ENCODE peak calls at places on chromosomes 6 and 20, in five cellular contexts. K, U, Q, W and G are unnamed samples.

GRCh38 chr6:132188865-132189264 is 212.4 kb downstream of the MOXD1 start:
- DNase-seq in K (peak), Q (no peak), U (no peak), W (no peak), G (no peak)

GRCh38 chr6:153058291-153058690 is 55.8 kb upstream of the MTRF1L start:
- DNase-seq in U (no peak), W (no peak), K (peak), Q (peak), G (no peak)

GRCh38 chr20:45912344-45912682 is 358 bp upstream of the PLTP start:
- DNase-seq in Q (no peak), W (no peak), U (no peak), K (no peak), G (no peak)

GRCh38 chr6:117167520-117168271 is 97.7 kb upstream of the VGLL2 start:
- DNase-seq in K (peak), W (no peak), U (no peak), Q (no peak), G (no peak)

GRCh38 chr6:90611543-90611864 is 24.6 kb upstream of the MAP3K7 start:
- DNase-seq in W (no peak), K (no peak), U (no peak), Q (no peak), G (no peak)

GRCh38 chr6:44034391-44034861 is 92.8 kb downstream of the MRPL14 start:
- DNase-seq in K (no peak), U (no peak), W (peak), Q (no peak), G (no peak)

GRCh38 chr20:48824830-48825550 is 2.8 kb downstream of the PREX1 start:
- DNase-seq in Q (no peak), W (no peak), K (no peak), U (no peak), G (no peak)

GRCh38 chr6:33080127-33081089 is 4.6 kb downstream of the HLA-DPB1 start:
- DNase-seq in Q (no peak), W (no peak), U (no peak), K (peak), G (no peak)

GRCh38 chr20:47689726-47690125 is 95.6 kb downstream of the SULF2 start:
- DNase-seq in K (no peak), U (no peak), W (no peak), Q (no peak), G (no peak)

GRCh38 chr20:63957004-63957689 is 931 bp upstream of the UCKL1 start:
- DNase-seq in Q (peak), W (no peak), U (peak), K (peak), G (no peak)

GRCh38 chr6:142569676-142570075 is 267.9 kb downstream of the ADGRG6 start:
- DNase-seq in Q (no peak), U (no peak), K (no peak), W (no peak), G (no peak)

GRCh38 chr6:42140051-42140450 is 2.4 kb downstream of the C6orf132 start:
- DNase-seq in U (no peak), Q (no peak), W (no peak), K (peak), G (no peak)

GRCh38 chr20:13082366-13082765 is 73.6 kb downstream of the SPTLC3 start:
- DNase-seq in U (no peak), Q (no peak), K (no peak), W (no peak), G (no peak)

GRCh38 chr6:131400054-131400781 is 172.8 kb upstream of the ARG1 start:
- DNase-seq in Q (no peak), U (no peak), W (no peak), K (peak), G (no peak)

GRCh38 chr20:50306478-50307423 is 116.1 kb downstream of the CEBPB start:
- DNase-seq in U (no peak), K (no peak), Q (no peak), W (no peak), G (no peak)

GRCh38 chr6:151352410-151353399 is 38.7 kb downstream of the ZBTB2 start:
- DNase-seq in Q (no peak), U (no peak), W (peak), K (no peak), G (no peak)

GRCh38 chr6:49415358-49415757 is 47.7 kb downstream of the MMUT start:
- DNase-seq in K (no peak), Q (no peak), W (no peak), U (no peak), G (no peak)

GRCh38 chr20:51326241-51326819 is 216.2 kb downstream of the NFATC2 start:
- DNase-seq in Q (no peak), W (no peak), U (peak), K (peak), G (no peak)

GRCh38 chr6:7410801-7411200 is 21.2 kb downstream of the RIOK1 start:
- DNase-seq in K (no peak), U (no peak), Q (no peak), W (no peak), G (no peak)

GRCh38 chr6:135474362-135474761 is 23.2 kb downstream of the AHI1 start:
- DNase-seq in U (no peak), Q (no peak), K (no peak), W (no peak), G (no peak)

GRCh38 chr6:163730496-163731210 is 316.1 kb downstream of the QKI start:
- DNase-seq in K (no peak), U (no peak), W (no peak), Q (no peak), G (no peak)

GRCh38 chr20:25227317-25227831 is 20.5 kb upstream of the PYGB start:
- DNase-seq in U (no peak), K (peak), W (no peak), Q (no peak), G (no peak)

GRCh38 chr6:16803294-16804006 is 42.2 kb upstream of the ATXN1 start:
- DNase-seq in U (no peak), K (peak), W (peak), Q (no peak), G (no peak)